ENCODE peak calls at places on chromosomes 13 and 19, in ten cellular contexts. E is fibroblast of lung, Q is neural progenitor cell, C is GM23338, U is GM23248, O is astrocyte, H is K562, V is endothelial cell of umbilical vein, Z is mammary epithelial cell, N is HCT116. D is an unnamed sample.
A peak's percentile ranks its signal among the peaks of the same experiment; 100 is the strongest.

GRCh38 chr13:75418997-75419396 is 63.0 kb downstream of the TBC1D4 start:
- DNase-seq in N (no peak), V (no peak), C (no peak), U (peak; percentile 42), Q (no peak), H (no peak), O (no peak), Z (no peak), E (peak; percentile 62), D (no peak)

GRCh38 chr13:48221301-48222190 is 11.5 kb upstream of the ITM2B start:
- DNase-seq in Z (no peak), C (no peak), O (no peak), Q (no peak), N (no peak), U (peak; percentile 39), H (no peak), V (peak; percentile 41), E (no peak), D (no peak)

GRCh38 chr19:38444026-38444425 is 10.5 kb downstream of the RYR1 start:
- DNase-seq in O (no peak), E (no peak), V (no peak), C (no peak), Q (no peak), H (no peak), Z (no peak), U (no peak), N (no peak), D (no peak)

GRCh38 chr13:77781804-77782203 is 84.3 kb downstream of the SLAIN1 start:
- DNase-seq in O (no peak), N (no peak), E (no peak), Z (no peak), V (no peak), U (no peak), C (no peak), Q (no peak), H (no peak), D (no peak)

GRCh38 chr13:77521595-77522367 is 13.7 kb upstream of the SCEL start:
- DNase-seq in Z (peak; percentile 24), U (peak; percentile 54), C (peak; percentile 65), E (no peak), N (no peak), Q (peak; percentile 30), H (no peak), V (peak; percentile 58), O (peak; percentile 69), D (no peak)

GRCh38 chr19:15008308-15008707 is 28.6 kb upstream of the SLC1A6 start:
- DNase-seq in N (no peak), V (no peak), U (no peak), Q (no peak), H (no peak), C (no peak), E (no peak), O (no peak), Z (no peak), D (no peak)

GRCh38 chr19:12163841-12164240 is 945 bp downstream of the ZNF136 start:
- DNase-seq in N (no peak), E (no peak), O (no peak), Q (peak; percentile 24), U (peak; percentile 87), V (no peak), H (no peak), C (peak; percentile 14), Z (peak; percentile 17), D (no peak)

GRCh38 chr13:97913206-97913605 is 40.3 kb upstream of the IPO5 start:
- DNase-seq in Z (no peak), E (no peak), N (no peak), V (no peak), O (no peak), C (no peak), H (no peak), Q (no peak), U (peak; percentile 53), D (no peak)

GRCh38 chr19:42097461-42097860 is 21.5 kb downstream of the ZNF574 start:
- DNase-seq in E (no peak), U (no peak), C (no peak), N (no peak), V (no peak), Z (no peak), O (no peak), H (no peak), Q (no peak), D (no peak)

GRCh38 chr19:2118438-2118837 is 21.7 kb downstream of the IZUMO4 start:
- DNase-seq in Z (no peak), N (no peak), C (no peak), E (no peak), O (no peak), U (no peak), Q (no peak), V (no peak), H (no peak), D (no peak)
- H3K36me3 ChIP-seq in Z (peaks cover 31% of the 10 kb centered on the region), N (peaks cover 35% of the 10 kb centered on the region), C (peaks cover 27% of the 10 kb centered on the region), E (peaks cover 67% of the 10 kb centered on the region), O (peaks cover 20% of the 10 kb centered on the region), U (peaks cover 28% of the 10 kb centered on the region), Q (no peaks in the 10 kb centered on the region), V (peaks cover 90% of the 10 kb centered on the region), H (peaks cover 96% of the 10 kb centered on the region), D (peaks cover 88% of the 10 kb centered on the region)

DNA sequence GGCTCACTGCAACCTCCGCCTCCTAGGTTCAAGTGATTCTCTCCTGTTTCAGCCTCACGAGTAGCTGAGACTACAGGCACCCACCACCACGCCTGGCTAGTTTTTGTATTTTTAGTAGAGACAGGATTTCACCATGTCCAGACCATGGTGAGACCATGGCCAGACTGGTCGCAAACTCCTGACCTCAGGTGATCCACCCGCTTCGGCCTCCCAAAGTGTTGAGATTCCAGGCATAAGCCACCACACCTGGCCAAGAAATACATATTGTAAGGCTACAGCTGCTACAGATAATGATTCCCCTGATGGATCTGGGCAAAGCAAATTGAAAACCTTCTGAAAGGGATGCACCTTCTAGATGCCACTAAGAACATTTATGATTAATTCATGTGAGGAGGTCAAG is 17.8 kb downstream of the PLPP2 start:
- DNase-seq in C (no peak), U (no peak), H (no peak), O (no peak), E (no peak), N (no peak), V (no peak), Q (no peak), Z (no peak), D (no peak)
- TF ChIP-seq EZH2 in C (no peak), U (no peak), H (no peak), O (no peak), E (no peak), N (no peak), V (no peak), Q (no peak), Z (no peak), D (no peak)

GRCh38 chr13:113510871-113511270 is 20.4 kb upstream of the DCUN1D2 start:
- DNase-seq in C (no peak), U (no peak), N (no peak), Z (no peak), O (no peak), V (no peak), E (no peak), H (no peak), Q (no peak), D (no peak)

GRCh38 chr13:113506871-113507388 is 16.4 kb upstream of the DCUN1D2 start:
- DNase-seq in U (no peak), C (no peak), H (no peak), E (no peak), Z (no peak), Q (no peak), O (no peak), N (no peak), V (no peak), D (no peak)

GRCh38 chr13:113507564-113508210 is 17.2 kb upstream of the DCUN1D2 start:
- DNase-seq in C (no peak), Q (no peak), O (no peak), U (no peak), Z (no peak), V (no peak), H (no peak), N (no peak), E (no peak), D (no peak)

GRCh38 chr13:113509989-113510388 is 19.5 kb upstream of the DCUN1D2 start:
- DNase-seq in C (no peak), U (no peak), N (no peak), Q (no peak), E (no peak), H (no peak), V (no peak), Z (no peak), O (no peak), D (no peak)

DNA sequence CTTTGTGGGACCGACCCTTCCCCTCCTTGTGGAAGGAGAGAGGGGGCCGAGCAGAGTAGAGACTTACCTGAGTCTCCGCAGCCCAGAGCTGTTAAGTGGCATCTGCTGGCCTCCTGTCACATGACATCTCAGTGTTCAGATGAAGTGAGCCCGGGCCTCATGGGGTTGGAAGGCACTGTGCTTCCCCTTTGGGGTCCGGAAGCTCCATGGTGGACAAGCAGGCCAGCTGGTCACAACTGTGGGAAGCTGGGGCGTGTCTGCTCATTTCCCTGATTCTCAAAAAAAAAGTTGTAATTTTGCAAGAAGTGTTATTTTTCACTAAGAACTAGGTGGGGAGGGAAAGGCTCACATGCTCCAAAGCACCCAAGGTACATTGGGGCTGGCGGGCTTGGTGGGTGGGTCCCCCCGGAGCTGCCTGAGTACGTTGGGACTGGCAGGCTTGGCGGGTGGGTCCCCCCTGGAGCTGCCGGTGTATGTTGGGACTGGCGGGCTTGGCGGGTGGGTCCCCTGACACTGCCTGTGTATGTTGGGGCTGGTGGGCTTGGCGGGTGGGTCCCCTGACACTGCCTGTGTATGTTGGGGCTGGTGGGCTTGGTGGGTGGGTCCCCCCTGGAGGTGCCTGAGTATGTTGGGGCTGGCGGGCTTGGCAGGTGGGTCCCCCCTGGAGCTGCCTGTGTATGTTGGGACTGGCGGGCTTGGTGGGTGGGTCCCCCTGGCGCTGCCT is 18.2 kb upstream of the DCUN1D2 start:
- DNase-seq in U (no peak), Q (no peak), O (no peak), Z (no peak), V (no peak), H (no peak), E (no peak), C (no peak), N (no peak), D (no peak)
- H3K36me3 ChIP-seq in U (peaks cover 29% of the 10 kb centered on the region), Q (no peaks in the 10 kb centered on the region), O (peaks cover 36% of the 10 kb centered on the region), Z (peaks cover 19% of the 10 kb centered on the region), V (peaks cover 28% of the 10 kb centered on the region), H (peaks cover 47% of the 10 kb centered on the region), E (peaks cover 32% of the 10 kb centered on the region), C (peaks cover 19% of the 10 kb centered on the region), N (peaks cover 32% of the 10 kb centered on the region), D (peaks cover 40% of the 10 kb centered on the region)

DNA sequence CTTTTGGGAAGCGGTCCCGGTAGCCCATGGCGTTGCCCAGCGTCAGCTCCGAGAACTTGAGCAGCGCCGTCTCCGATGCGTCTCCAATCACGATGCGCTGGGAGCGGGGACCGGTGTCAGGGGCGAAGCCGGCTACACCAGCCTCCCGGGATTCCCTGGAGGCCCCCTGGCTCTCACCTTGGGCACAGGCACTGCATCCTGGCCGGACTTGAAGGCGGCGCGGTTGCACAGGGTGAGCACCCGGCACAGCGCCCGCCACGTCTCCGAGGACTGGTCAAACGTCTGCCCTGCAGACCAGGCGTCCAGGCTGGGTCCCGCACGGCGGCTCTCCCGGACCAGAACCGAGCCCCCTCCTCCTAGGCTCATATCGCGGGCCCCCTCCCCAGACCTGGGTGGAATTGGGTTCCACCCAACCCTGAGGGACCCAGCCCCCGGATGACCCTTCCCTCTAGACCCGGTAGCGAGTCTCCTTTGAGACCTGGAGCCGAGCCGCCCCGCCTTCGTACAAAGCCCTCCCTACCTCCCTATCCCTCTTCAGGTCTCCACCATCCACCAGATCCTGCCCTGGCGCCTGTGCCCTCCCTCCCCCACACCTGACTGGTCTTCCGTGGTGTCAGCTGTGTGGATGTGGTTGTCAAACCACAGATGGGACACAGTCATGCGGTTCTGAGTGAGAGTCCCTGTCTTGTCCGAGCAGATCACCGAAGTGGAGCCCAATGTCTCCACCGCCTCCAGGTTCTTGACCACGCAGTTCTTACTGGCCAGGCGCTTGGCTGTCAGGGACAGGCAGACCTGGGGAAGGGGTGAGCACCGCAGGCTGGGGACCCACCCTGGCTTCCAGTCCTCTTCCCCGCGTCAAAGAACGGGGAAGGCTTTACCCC is 4.8 kb downstream of the ATP4A start:
- DNase-seq in V (no peak), H (no peak), Z (no peak), C (no peak), Q (no peak), U (no peak), N (no peak), O (no peak), E (no peak), D (no peak)
- TF ChIP-seq EZH2 in V (no peak), H (no peak), Z (no peak), C (no peak), Q (peak; percentile 32), U (no peak), N (no peak), O (no peak), E (no peak), D (no peak)

D was measured in H1.